ENCODE peak calls at places on chromosomes 7 and 10, in six cellular contexts. Y is effector CD4-positive, alpha-beta T cell; O is adipocyte; Q is GM12892; F is upper lobe of right lung; E is activated CD4-positive, CD25-positive, alpha-beta regulatory T cell treated with anti-CD3 and anti-CD28 coated beads, Interleukin-2, amount 50 U/mL, for 72 hours. Z is an unnamed sample.
A peak's percentile ranks its signal among the peaks of the same experiment; 100 is the strongest.

GRCh38 chr10:25875555-25876165 is 58.4 kb upstream of the MYO3A start:
- DNase-seq in O (peak; percentile 70), F (peak; percentile 69), E (peak; percentile 62), Q (peak; percentile 19), Y (peak; percentile 40), Z (peak; percentile 64)

GRCh38 chr7:18276380-18276779 is 219.2 kb upstream of the HDAC9 start:
- DNase-seq in O (no peak), Y (no peak), Q (no peak), E (no peak), F (no peak), Z (no peak)

GRCh38 chr10:14859775-14860174 is 18.9 kb upstream of the SUV39H2 start:
- DNase-seq in F (no peak), Y (no peak), E (no peak), O (peak; percentile 54), Q (no peak), Z (peak; percentile 7)

GRCh38 chr7:128833939-128834310 is 3.7 kb downstream of the FLNC start:
- DNase-seq in Q (no peak), Y (no peak), F (no peak), E (no peak), O (peak; percentile 55), Z (peak; percentile 61)

GRCh38 chr7:95893484-95893883 is 121.1 kb downstream of the DYNC1I1 start:
- DNase-seq in O (no peak), F (no peak), E (no peak), Y (no peak), Q (no peak), Z (no peak)

GRCh38 chr10:5594271-5595036 is 69.7 kb downstream of the CALML3 start:
- DNase-seq in Y (no peak), F (no peak), O (peak; percentile 53), E (no peak), Q (no peak), Z (peak; percentile 86)

GRCh38 chr7:36986429-36987362 is 262.4 kb upstream of the AOAH start:
- DNase-seq in Y (peak; percentile 49), F (peak; percentile 74), E (peak; percentile 66), O (peak; percentile 76), Q (peak; percentile 25), Z (peak; percentile 31)

GRCh38 chr7:85483205-85483604 is 296.3 kb upstream of the SEMA3D start:
- DNase-seq in F (no peak), O (peak; percentile 94), E (no peak), Y (no peak), Q (no peak), Z (peak; percentile 93)

GRCh38 chr7:5693529-5693928 is 87.9 kb downstream of the RNF216 start:
- DNase-seq in Q (no peak), Y (no peak), F (no peak), O (peak; percentile 83), E (no peak), Z (peak; percentile 78)

GRCh38 chr7:129222064-129222463 is 2.8 kb upstream of the AHCYL2 start:
- DNase-seq in E (no peak), Q (no peak), O (no peak), Y (no peak), F (no peak), Z (no peak)

GRCh38 chr7:37942934-37943610 is 22.6 kb downstream of the EPDR1 start:
- DNase-seq in E (no peak), Q (no peak), Y (no peak), O (no peak), F (peak; percentile 68), Z (no peak)

GRCh38 chr10:52551036-52551435 is 221.5 kb downstream of the MBL2 start:
- DNase-seq in F (no peak), E (no peak), Y (no peak), Q (no peak), O (no peak), Z (no peak)

GRCh38 chr7:47484923-47485639 is 96.8 kb downstream of the TNS3 start:
- DNase-seq in E (no peak), Q (no peak), O (no peak), F (no peak), Y (no peak), Z (no peak)

Z was measured in AG10803.